ENCODE peak calls at places on chromosome 21, in ten cellular contexts. L is HT1080; K is HCT116; Y is upper lobe of left lung; P is fibroblast of mammary gland; S is caudate nucleus; R is GDM1; G is stimulated activated CD8-positive, alpha-beta memory T cell treated with anti-CD3 and anti-CD28 coated beads, Interleukin-2, amount 100 ng/mL, for 48 hours; W is activated CD4-positive, alpha-beta T cell treated with anti-CD3 and anti-CD28 coated beads, Interleukin-2, amount 50 U/mL, for 48 hours; A is left ventricle myocardium inferior. M is an unnamed sample.

GRCh38 chr21:36722370-36723368 is 23.8 kb downstream of the SIM2 start:
- DNase-seq in R (no peak), W (no peak), G (no peak), L (no peak), A (no peak), K (no peak), P (no peak), S (no peak), Y (no peak), M (no peak)

GRCh38 chr21:46092026-46092764 is 5.7 kb upstream of the COL6A2 start:
- DNase-seq in Y (no peak), P (peak), S (no peak), A (peak), R (no peak), L (peak), K (no peak), G (no peak), W (no peak), M (no peak)

GRCh38 chr21:45993210-45994085 is 11.9 kb downstream of the COL6A1 start:
- DNase-seq in W (no peak), S (no peak), G (no peak), P (peak), Y (peak), R (no peak), A (peak), L (no peak), K (no peak), M (no peak)

GRCh38 chr21:36640260-36641244 is 58.4 kb upstream of the SIM2 start:
- DNase-seq in S (no peak), K (no peak), L (no peak), P (no peak), G (no peak), R (no peak), W (no peak), A (no peak), Y (no peak), M (no peak)

GRCh38 chr21:38286739-38287426 is 30.1 kb downstream of the KCNJ15 start:
- DNase-seq in K (no peak), W (no peak), L (no peak), P (no peak), Y (no peak), R (no peak), A (no peak), S (no peak), G (no peak), M (no peak)

GRCh38 chr21:38912355-38912619 is 106.6 kb downstream of the ETS2 start:
- DNase-seq in Y (no peak), K (no peak), R (no peak), S (no peak), P (peak), W (no peak), L (no peak), G (no peak), A (no peak), M (no peak)

GRCh38 chr21:43603641-43604504 is 55.4 kb downstream of the HSF2BP start:
- DNase-seq in K (no peak), R (no peak), L (peak), A (no peak), W (no peak), G (no peak), Y (no peak), P (peak), S (no peak), M (peak)

GRCh38 chr21:44999428-44999971 is 59.7 kb downstream of the SLX9 start:
- DNase-seq in W (no peak), L (no peak), K (no peak), Y (no peak), A (no peak), R (no peak), P (no peak), S (no peak), G (no peak), M (no peak)

GRCh38 chr21:36148886-36149285 is 7.7 kb upstream of the DOP1B start:
- DNase-seq in S (no peak), A (no peak), Y (no peak), G (no peak), P (no peak), K (no peak), W (no peak), L (no peak), R (no peak), M (no peak)

GRCh38 chr21:44550807-44551206 is 498 bp downstream of the KRTAP10-2 start:
- DNase-seq in L (peak), K (no peak), A (no peak), P (no peak), S (no peak), W (no peak), Y (no peak), R (no peak), G (no peak), M (no peak)

GRCh38 chr21:34887729-34888568 is 161.2 kb downstream of the RUNX1 start:
- DNase-seq in G (peak), S (peak), A (peak), L (peak), R (peak), W (peak), Y (peak), P (peak), K (no peak), M (peak)

GRCh38 chr21:37071561-37072238 is 1.2 kb downstream of the PIGP start:
- DNase-seq in R (no peak), W (peak), K (no peak), Y (peak), L (peak), A (peak), G (no peak), P (peak), S (peak), M (peak)

GRCh38 chr21:42682661-42683060 is 29.2 kb downstream of the PDE9A start:
- DNase-seq in L (no peak), G (no peak), Y (no peak), W (no peak), S (no peak), R (no peak), P (no peak), A (no peak), K (no peak), M (no peak)

GRCh38 chr21:45555557-45556301 is 13.5 kb upstream of the SLC19A1 start:
- DNase-seq in K (peak), L (peak), A (peak), G (peak), W (peak), S (peak), P (peak), Y (peak), R (no peak), M (peak)

GRCh38 chr21:43719748-43720538 is 1.0 kb downstream of the PDXK start:
- DNase-seq in Y (no peak), R (no peak), S (peak), W (peak), G (no peak), P (no peak), K (no peak), L (no peak), A (no peak), M (no peak)

GRCh38 chr21:14383596-14384210 is 757 bp upstream of the HSPA13 start:
- DNase-seq in K (no peak), L (no peak), P (peak), Y (no peak), W (peak), A (no peak), S (no peak), G (no peak), R (no peak), M (no peak)

GRCh38 chr21:34613679-34614442 is 1.1 kb downstream of the RCAN1 start:
- DNase-seq in Y (no peak), P (peak), R (no peak), S (peak), L (no peak), A (no peak), G (no peak), W (peak), K (no peak), M (no peak)

GRCh38 chr21:37367758-37368535 is 1.4 kb downstream of the DYRK1A start:
- DNase-seq in Y (peak), P (peak), W (peak), S (peak), G (no peak), L (peak), A (peak), K (no peak), R (no peak), M (no peak)

GRCh38 chr21:41501919-41502318 is 6.0 kb downstream of the TMPRSS2 start:
- DNase-seq in L (peak), Y (no peak), R (no peak), G (no peak), K (no peak), W (no peak), A (no peak), P (peak), S (no peak), M (no peak)

GRCh38 chr21:35217504-35218060 is 168.5 kb upstream of the RUNX1 start:
- DNase-seq in W (peak), R (no peak), G (no peak), A (no peak), Y (peak), P (peak), K (peak), L (peak), S (no peak), M (peak)

GRCh38 chr21:27776925-27777553 is 810.2 kb upstream of the ADAMTS5 start:
- DNase-seq in A (peak), G (no peak), W (no peak), P (peak), Y (no peak), L (no peak), R (no peak), K (no peak), S (no peak), M (no peak)